ENCODE peak calls at places on chromosome 20, in four cellular contexts. F is GM12878, N is H1, Y is K562. R is an unnamed sample.

GRCh38 chr20:16541226-16541625 is 32.0 kb downstream of the KIF16B start:
- DNase-seq in F (no peak), Y (no peak), N (no peak), R (no peak)

GRCh38 chr20:54219751-54220426 is 12.0 kb downstream of the PFDN4 start:
- DNase-seq in N (no peak), F (no peak), Y (peak), R (peak)

GRCh38 chr20:2816030-2816582 is at the start of gene TMEM239:
- DNase-seq in Y (no peak), N (no peak), F (no peak), R (no peak)

GRCh38 chr20:1083431-1084080 is 34.8 kb upstream of the PSMF1 start:
- DNase-seq in Y (no peak), N (no peak), F (peak), R (peak)

GRCh38 chr20:63531686-63532448 is 5.3 kb downstream of the PTK6 start:
- DNase-seq in Y (no peak), N (peak), F (no peak), R (no peak)

GRCh38 chr20:50526403-50526989 is 16.3 kb downstream of the PTPN1 start:
- DNase-seq in Y (no peak), F (no peak), N (no peak), R (peak)

GRCh38 chr20:15831201-15831600 is 742.0 kb downstream of the KIF16B start:
- DNase-seq in Y (no peak), F (no peak), N (no peak), R (no peak)

GRCh38 chr20:24966317-24967012 is 17.4 kb downstream of the CST7 start:
- DNase-seq in N (no peak), F (no peak), Y (no peak), R (no peak)

GRCh38 chr20:4371623-4372246 is 350.0 kb upstream of the PRND start:
- DNase-seq in F (no peak), Y (no peak), N (no peak), R (no peak)

DNA sequence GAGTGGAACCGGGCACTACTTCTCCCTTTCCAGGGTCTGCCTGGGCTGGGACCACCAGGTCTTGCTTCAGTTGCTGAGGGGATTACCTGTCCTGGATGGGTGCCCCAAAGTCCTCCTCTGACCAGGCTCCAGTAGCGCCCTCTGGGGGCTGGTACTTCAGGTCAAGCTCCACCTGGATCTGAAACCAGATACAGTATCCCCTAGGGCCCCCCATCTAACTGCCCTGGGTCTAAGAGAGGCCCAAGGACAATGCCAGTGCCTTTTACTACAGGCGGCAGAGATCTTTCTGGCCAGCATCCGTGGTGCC is 11.2 kb upstream of the SPAG4 start:
- DNase-seq in N (peak), Y (peak), F (no peak), R (no peak)
- TF ChIP-seq CHD1 in N (no peak), Y (no peak), F (no peak), R (no peak)

GRCh38 chr20:5688431-5688972 is 61.7 kb upstream of the SHLD1 start:
- DNase-seq in Y (no peak), F (no peak), N (no peak), R (no peak)
- TF ChIP-seq CHD1 in Y (no peak), F (no peak), N (no peak), R (no peak)

GRCh38 chr20:37359331-37359730 is 13.4 kb downstream of the SRC start:
- DNase-seq in F (no peak), Y (no peak), N (no peak), R (no peak)

GRCh38 chr20:37360515-37361115 is 14.7 kb downstream of the SRC start:
- DNase-seq in F (no peak), N (no peak), Y (no peak), R (no peak)

GRCh38 chr20:37358366-37359150 is 12.6 kb downstream of the SRC start:
- DNase-seq in F (no peak), N (no peak), Y (no peak), R (no peak)

GRCh38 chr20:37361336-37361735 is 15.4 kb downstream of the SRC start:
- DNase-seq in N (no peak), F (no peak), Y (no peak), R (no peak)

DNA sequence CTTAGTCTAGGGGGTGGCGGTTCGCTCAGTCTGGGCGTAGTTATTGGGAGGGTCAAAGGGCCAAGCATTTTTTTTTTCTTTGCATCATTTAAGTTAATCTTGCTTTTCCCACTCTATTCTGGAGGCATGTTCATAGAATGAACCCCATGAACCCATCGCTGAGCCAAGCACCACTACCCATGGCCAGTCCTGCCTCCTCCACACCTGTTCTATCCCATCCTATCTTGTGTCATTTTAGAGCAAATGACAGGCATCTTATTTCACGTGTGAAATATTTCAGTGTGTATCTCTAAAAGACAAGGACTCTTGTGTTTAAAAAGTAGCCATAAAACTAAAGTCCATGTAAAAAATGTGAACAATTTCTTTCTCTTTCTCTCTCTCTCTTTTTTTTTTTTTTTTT is 13.9 kb downstream of the SRC start:
- DNase-seq in F (no peak), Y (no peak), N (no peak), R (no peak)
- TF ChIP-seq CHD1 in F (no peak), Y (no peak), N (no peak), R (no peak)

GRCh38 chr20:40562031-40562430 is 127.0 kb downstream of the MAFB start:
- DNase-seq in N (no peak), Y (peak), F (no peak), R (no peak)

GRCh38 chr20:40564997-40565680 is 123.9 kb downstream of the MAFB start:
- DNase-seq in F (no peak), Y (peak), N (no peak), R (peak)

GRCh38 chr20:40561187-40561586 is 127.8 kb downstream of the MAFB start:
- DNase-seq in Y (no peak), N (no peak), F (no peak), R (no peak)

GRCh38 chr20:40565681-40566040 is 123.4 kb downstream of the MAFB start:
- DNase-seq in N (no peak), Y (no peak), F (no peak), R (no peak)

DNA sequence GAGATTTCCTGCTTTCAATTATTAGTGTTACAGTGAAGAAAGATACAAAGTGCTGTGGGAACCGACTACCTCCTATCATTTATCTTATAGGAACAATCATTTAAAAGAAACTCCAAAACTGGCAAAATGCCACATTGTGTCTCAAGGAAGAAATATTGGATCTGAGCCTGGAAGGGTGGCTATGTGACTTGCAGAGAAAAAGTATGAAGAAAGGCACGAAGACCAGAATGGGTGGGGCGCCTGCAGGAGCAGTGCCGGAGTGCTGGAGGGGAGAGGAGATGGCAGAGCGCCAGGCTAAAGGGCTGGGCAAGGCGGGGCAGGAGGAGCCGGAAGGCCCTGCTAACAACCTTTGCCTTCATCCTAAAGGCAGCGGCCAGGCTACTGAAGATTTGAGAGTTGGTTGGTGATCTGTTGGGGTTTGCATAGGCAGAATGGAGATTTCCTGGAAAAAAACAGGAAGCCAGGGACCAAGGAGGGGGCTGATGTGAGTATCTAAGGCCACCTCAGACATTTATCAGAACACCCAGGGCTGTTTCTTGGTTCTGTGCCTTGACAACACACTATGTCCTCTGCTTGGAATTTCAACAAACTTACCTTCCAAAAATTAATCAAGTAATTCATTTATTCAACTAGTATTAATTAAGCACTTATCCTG is 125.6 kb downstream of the MAFB start:
- DNase-seq in N (no peak), F (no peak), Y (peak), R (no peak)
- TF ChIP-seq CHD1 in N (no peak), F (no peak), Y (no peak), R (no peak)

GRCh38 chr20:49446808-49447207 is 35.7 kb downstream of the KCNB1 start:
- DNase-seq in N (peak), F (no peak), Y (no peak), R (no peak)
- TF ChIP-seq CHD1 in N (no peak), F (no peak), Y (no peak), R (no peak)

DNA sequence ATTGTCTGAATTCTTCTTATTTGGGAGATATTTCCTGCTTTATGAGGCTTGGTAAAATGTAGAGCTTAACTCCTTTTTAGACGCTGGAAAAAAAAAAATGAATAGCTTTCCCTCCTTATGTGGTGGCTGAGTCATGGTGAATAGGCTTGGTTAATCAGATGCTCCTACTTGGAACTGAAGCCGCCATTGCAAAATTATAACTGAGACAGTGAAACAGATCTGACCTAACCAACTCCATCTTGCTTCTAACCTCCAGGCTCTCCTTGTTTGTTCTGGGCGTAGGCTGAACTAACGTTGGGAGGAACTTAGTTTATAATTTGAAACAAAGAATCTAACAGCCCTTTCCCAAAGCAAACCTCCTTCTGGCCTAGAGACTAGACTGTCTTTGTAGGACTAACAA is 43.2 kb upstream of the PLCB4 start:
- DNase-seq in N (no peak), Y (peak), F (no peak), R (peak)
- TF ChIP-seq CHD1 in N (no peak), Y (no peak), F (no peak), R (no peak)

GRCh38 chr20:33648396-33649004 is 13.6 kb upstream of the C20orf144 start:
- DNase-seq in N (no peak), Y (no peak), F (no peak), R (no peak)
- TF ChIP-seq CHD1 in N (no peak), Y (no peak), F (no peak), R (no peak)

DNA sequence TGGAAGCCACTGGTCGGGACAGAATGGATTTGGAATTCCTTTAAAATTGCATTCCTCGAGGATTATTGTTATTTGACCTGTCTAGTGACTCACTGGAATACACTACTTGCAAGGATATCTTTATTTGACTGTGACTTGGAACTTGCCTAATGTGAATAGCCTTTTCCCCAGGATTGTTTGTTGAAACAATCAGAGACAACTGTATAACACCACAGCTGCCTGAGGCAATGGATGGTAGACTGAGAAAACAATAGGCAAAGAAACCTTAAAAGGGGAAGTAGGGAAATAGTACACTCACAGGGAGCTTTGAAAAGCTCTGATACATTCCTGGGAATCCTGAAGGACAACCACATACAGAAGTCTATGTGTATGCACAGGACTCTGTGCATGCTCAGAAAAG is 465.3 kb downstream of the BMP2 start:
- DNase-seq in F (no peak), Y (no peak), N (no peak), R (no peak)
- TF ChIP-seq CHD1 in F (no peak), Y (no peak), N (no peak), R (no peak)